ENCODE peak calls at places on chromosomes 3 and 15, in seven cellular contexts. A is AG04449, G is A549, C is psoas muscle, E is heart left ventricle, R is choroid plexus epithelial cell, Z is IMR-90. T is an unnamed sample.

GRCh38 chr3:30688776-30689175 is 82.4 kb downstream of the TGFBR2 start:
- DNase-seq in A (no peak), G (peak; percentile 32), C (no peak), E (peak; percentile 49), R (no peak), Z (peak; percentile 75), T (no peak)

GRCh38 chr15:67076147-67076843 is 10.9 kb downstream of the SMAD3 start:
- DNase-seq in A (no peak), G (peak; percentile 72), C (peak; percentile 46), E (peak; percentile 69), R (peak; percentile 85), Z (peak; percentile 93), T (no peak)

GRCh38 chr3:194505791-194506415 is 19.1 kb upstream of the ATP13A3 start:
- DNase-seq in A (no peak), G (no peak), C (no peak), E (no peak), R (no peak), Z (no peak), T (no peak)

GRCh38 chr15:77057650-77058049 is 13.3 kb downstream of the TSPAN3 start:
- DNase-seq in A (no peak), G (no peak), C (no peak), E (no peak), R (no peak), Z (no peak), T (no peak)

GRCh38 chr15:58463815-58464697 is 32.3 kb downstream of the LIPC start:
- DNase-seq in A (no peak), G (no peak), C (no peak), E (no peak), R (no peak), Z (peak; percentile 73), T (peak; percentile 97)

GRCh38 chr3:109640146-109640652 is 302.9 kb upstream of the DPPA4 start:
- DNase-seq in A (no peak), G (no peak), C (no peak), E (no peak), R (no peak), Z (peak; percentile 6), T (no peak)

GRCh38 chr15:57740048-57740447 is 33.5 kb downstream of the POLR2M start:
- DNase-seq in A (no peak), G (no peak), C (no peak), E (no peak), R (no peak), Z (no peak), T (no peak)

GRCh38 chr3:58564456-58565160 is 12.6 kb downstream of the FAM107A start:
- DNase-seq in A (peak; percentile 69), G (peak; percentile 17), C (no peak), E (no peak), R (peak; percentile 58), Z (peak; percentile 77), T (no peak)

GRCh38 chr15:40511472-40512133 is 40.8 kb downstream of the CHST14 start:
- DNase-seq in A (no peak), G (peak; percentile 18), C (peak; percentile 83), E (peak; percentile 84), R (peak; percentile 32), Z (no peak), T (no peak)

GRCh38 chr3:149306751-149307434 is 26.5 kb downstream of the TM4SF18 start:
- DNase-seq in A (no peak), G (no peak), C (no peak), E (no peak), R (no peak), Z (no peak), T (no peak)

GRCh38 chr3:102224171-102224570 is 210.6 kb upstream of the ZPLD1 start:
- DNase-seq in A (no peak), G (peak; percentile 52), C (no peak), E (no peak), R (peak; percentile 59), Z (peak; percentile 32), T (no peak)

GRCh38 chr15:92625297-92625980 is 30.1 kb downstream of the FAM174B start:
- DNase-seq in A (no peak), G (no peak), C (no peak), E (no peak), R (peak; percentile 86), Z (peak; percentile 42), T (peak; percentile 19)

GRCh38 chr3:50274371-50275104 is 4.3 kb upstream of the LSMEM2 start:
- DNase-seq in A (no peak), G (peak; percentile 81), C (peak; percentile 69), E (no peak), R (peak; percentile 60), Z (peak; percentile 57), T (no peak)

GRCh38 chr3:24763421-24763820 is 268.8 kb upstream of the THRB start:
- DNase-seq in A (no peak), G (no peak), C (no peak), E (no peak), R (peak; percentile 48), Z (no peak), T (no peak)

GRCh38 chr15:75843618-75844610 is 667 bp downstream of the UBE2Q2 start:
- DNase-seq in A (no peak), G (peak; percentile 70), C (peak; percentile 63), E (peak; percentile 73), R (peak; percentile 56), Z (peak; percentile 37), T (no peak)

GRCh38 chr3:38608961-38609360 is 40.5 kb downstream of the SCN5A start:
- DNase-seq in A (no peak), G (no peak), C (no peak), E (no peak), R (no peak), Z (no peak), T (no peak)

GRCh38 chr3:104070906-104071305 is 1295.8 kb upstream of the ALCAM start:
- DNase-seq in A (no peak), G (no peak), C (no peak), E (no peak), R (no peak), Z (no peak), T (no peak)

GRCh38 chr3:33131328-33132018 is 17.7 kb downstream of the CRTAP start:
- DNase-seq in A (no peak), G (peak; percentile 67), C (no peak), E (no peak), R (peak; percentile 89), Z (peak; percentile 70), T (peak; percentile 25)

GRCh38 chr15:68389936-68390790 is 41.8 kb downstream of the ITGA11 start:
- DNase-seq in A (peak; percentile 16), G (no peak), C (no peak), E (no peak), R (peak; percentile 77), Z (peak; percentile 74), T (no peak)

GRCh38 chr15:51401872-51402517 is 60.5 kb downstream of the GLDN start:
- DNase-seq in A (no peak), G (peak; percentile 44), C (peak; percentile 18), E (peak; percentile 40), R (peak; percentile 65), Z (peak; percentile 26), T (no peak)

GRCh38 chr3:11136871-11137626 is 17.2 kb upstream of the HRH1 start:
- DNase-seq in A (peak; percentile 100), G (peak; percentile 95), C (peak; percentile 78), E (peak; percentile 84), R (peak; percentile 100), Z (peak; percentile 100), T (peak; percentile 100)

GRCh38 chr15:69880616-69881309 is 217.0 kb downstream of the TLE3 start:
- DNase-seq in A (no peak), G (no peak), C (no peak), E (no peak), R (no peak), Z (no peak), T (no peak)
- H3K4me3 ChIP-seq in A (no peak overlapping the region), G (no peak overlapping the region), C (no peak overlapping the region), E (no peak overlapping the region), R (no peak overlapping the region), Z (no peak overlapping the region), T (no peak overlapping the region)

GRCh38 chr3:126376464-126376863 is 18.2 kb upstream of the CFAP100 start:
- DNase-seq in A (no peak), G (no peak), C (no peak), E (no peak), R (no peak), Z (no peak), T (no peak)
- H3K4me3 ChIP-seq in A (no peak overlapping the region), G (no peak overlapping the region), C (no peak overlapping the region), E (no peak overlapping the region), R (no peak overlapping the region), Z (no peak overlapping the region), T (no peak overlapping the region)

DNA sequence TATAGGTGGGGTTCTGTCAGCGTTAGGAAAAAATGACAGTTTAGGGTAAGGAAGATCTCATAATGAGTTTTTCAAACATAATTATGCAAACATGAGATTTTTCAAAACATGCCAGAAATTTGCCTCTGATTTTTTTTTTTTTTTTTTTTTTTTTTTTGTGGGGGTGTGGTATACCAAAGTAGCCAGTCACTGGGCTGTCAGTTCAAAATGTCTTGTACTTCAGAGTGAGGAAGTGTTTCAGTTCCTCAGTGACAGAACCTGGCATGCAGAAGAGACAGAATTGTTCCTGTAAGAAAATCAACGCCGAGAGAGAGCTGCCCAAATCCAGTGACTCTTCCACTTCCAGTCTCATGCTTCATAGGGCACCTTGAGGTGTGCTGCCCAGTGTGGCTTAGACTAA is 9.7 kb downstream of the NCBP2 start:
- DNase-seq in A (no peak), G (no peak), C (no peak), E (no peak), R (no peak), Z (no peak), T (no peak)
- H3K4me3 ChIP-seq in A (no peak overlapping the region), G (no peak overlapping the region), C (no peak overlapping the region), E (no peak overlapping the region), R (no peak overlapping the region), Z (no peak overlapping the region), T (no peak overlapping the region)

GRCh38 chr3:27990347-27990746 is 251.1 kb upstream of the CMC1 start:
- DNase-seq in A (no peak), G (no peak), C (no peak), E (no peak), R (no peak), Z (no peak), T (no peak)
- H3K4me3 ChIP-seq in A (no peak overlapping the region), G (no peak overlapping the region), C (no peak overlapping the region), E (no peak overlapping the region), R (no peak overlapping the region), Z (no peak overlapping the region), T (no peak overlapping the region)

GRCh38 chr3:16596352-16597032 is 8.7 kb downstream of the DAZL start:
- DNase-seq in A (no peak), G (no peak), C (no peak), E (no peak), R (no peak), Z (no peak), T (no peak)
- H3K4me3 ChIP-seq in A (no peak overlapping the region), G (no peak overlapping the region), C (no peak overlapping the region), E (no peak overlapping the region), R (no peak overlapping the region), Z (no peak overlapping the region), T (no peak overlapping the region)

GRCh38 chr15:70503798-70504304 is 259.5 kb downstream of the UACA start:
- DNase-seq in A (no peak), G (no peak), C (no peak), E (no peak), R (no peak), Z (no peak), T (no peak)
- H3K4me3 ChIP-seq in A (no peak overlapping the region), G (no peak overlapping the region), C (no peak overlapping the region), E (no peak overlapping the region), R (no peak overlapping the region), Z (no peak overlapping the region), T (no peak overlapping the region)

T was measured in epithelial cell of proximal tubule.